ENCODE peak calls at places on chromosomes 7 and 10, in six cellular contexts. A, V, U, P, F and S are unnamed samples.

GRCh38 chr10:65292551-65292950 is 1633.3 kb upstream of the LRRTM3 start:
- DNase-seq in A (no peak), P (no peak), F (no peak), V (no peak), U (no peak), S (no peak)

GRCh38 chr10:46559231-46559671 is 2.8 kb upstream of the GPRIN2 start:
- DNase-seq in U (no peak), P (no peak), V (no peak), A (no peak), F (no peak), S (no peak)

GRCh38 chr10:59580257-59580863 is 129.3 kb downstream of the SLC16A9 start:
- DNase-seq in V (peak), F (no peak), P (peak), A (no peak), U (peak), S (no peak)

GRCh38 chr7:1939434-1940401 is 269.6 kb downstream of the ELFN1 start:
- DNase-seq in U (no peak), V (no peak), A (no peak), F (no peak), P (no peak), S (no peak)

GRCh38 chr7:1531263-1531978 is 919 bp downstream of the MAFK start:
- DNase-seq in V (peak), U (no peak), P (peak), F (no peak), A (no peak), S (peak)

GRCh38 chr7:50352282-50352681 is 47.8 kb downstream of the IKZF1 start:
- DNase-seq in A (no peak), U (no peak), P (no peak), F (no peak), V (no peak), S (no peak)

GRCh38 chr7:75534727-75535307 is 42.7 kb downstream of the SPDYE5 start:
- DNase-seq in V (peak), P (peak), F (no peak), A (no peak), U (peak), S (no peak)

GRCh38 chr7:16918288-16918895 is 36.6 kb upstream of the AGR3 start:
- DNase-seq in A (peak), U (peak), V (peak), P (peak), F (no peak), S (no peak)

GRCh38 chr10:69209787-69210480 is 10.2 kb upstream of the HKDC1 start:
- DNase-seq in U (no peak), V (no peak), P (no peak), A (no peak), F (no peak), S (no peak)

GRCh38 chr10:11224792-11225448 is 207.2 kb downstream of the CELF2 start:
- DNase-seq in U (no peak), V (no peak), A (no peak), F (no peak), P (no peak), S (no peak)

GRCh38 chr7:93736970-93737369 is 153.6 kb downstream of the TFPI2 start:
- DNase-seq in F (no peak), A (no peak), V (no peak), P (no peak), U (no peak), S (no peak)

GRCh38 chr7:93851536-93851935 is 39.0 kb downstream of the TFPI2 start:
- DNase-seq in A (no peak), U (no peak), V (peak), F (no peak), P (no peak), S (no peak)

GRCh38 chr7:26685636-26686035 is 178.8 kb downstream of the SKAP2 start:
- DNase-seq in F (no peak), V (peak), A (no peak), U (no peak), P (peak), S (no peak)

GRCh38 chr7:26686448-26686981 is 177.9 kb downstream of the SKAP2 start:
- DNase-seq in P (peak), U (peak), A (peak), V (peak), F (peak), S (peak)

GRCh38 chr7:26688936-26689506 is 175.4 kb downstream of the SKAP2 start:
- DNase-seq in A (no peak), P (no peak), F (no peak), U (no peak), V (no peak), S (no peak)

GRCh38 chr7:26690135-26690534 is 174.3 kb downstream of the SKAP2 start:
- DNase-seq in V (no peak), U (no peak), P (no peak), A (no peak), F (no peak), S (no peak)

DNA sequence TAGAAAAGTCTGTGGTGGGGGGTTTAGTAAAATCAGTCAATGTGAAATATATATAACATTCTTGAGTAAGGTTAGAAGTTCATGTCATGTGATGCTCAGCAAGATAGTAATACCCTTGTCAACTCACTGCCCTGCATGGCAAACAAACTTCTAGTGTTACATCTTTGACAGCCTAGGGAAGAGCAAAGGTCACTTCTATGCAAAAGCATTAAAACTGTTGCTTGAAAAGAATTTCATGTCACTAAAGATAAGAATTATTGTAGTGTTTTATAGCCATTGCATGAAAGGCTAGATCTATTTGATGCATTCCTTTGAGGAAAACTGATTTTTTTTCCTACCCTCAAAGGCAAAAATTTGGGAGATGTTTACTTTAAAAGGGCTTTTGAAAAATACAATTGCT is 176.0 kb downstream of the SKAP2 start:
- DNase-seq in A (no peak), U (no peak), V (no peak), F (no peak), P (no peak), S (no peak)
- H2BK15ac ChIP-seq in A (no peak), U (no peak), V (no peak), F (no peak), P (no peak), S (no peak)

GRCh38 chr7:155560982-155561686 is 14.8 kb upstream of the CNPY1 start:
- DNase-seq in P (no peak), V (no peak), U (no peak), A (no peak), F (no peak), S (no peak)
- H2BK15ac ChIP-seq in P (no peak), V (no peak), U (no peak), A (no peak), F (peak), S (no peak)

GRCh38 chr10:62671104-62671503 is 133.4 kb upstream of the ADO start:
- DNase-seq in A (no peak), V (no peak), F (no peak), U (no peak), P (no peak), S (no peak)

GRCh38 chr10:62666264-62666663 is 138.3 kb upstream of the ADO start:
- DNase-seq in P (no peak), V (no peak), F (no peak), U (no peak), A (no peak), S (no peak)

GRCh38 chr10:62665771-62666170 is 138.7 kb upstream of the ADO start:
- DNase-seq in U (no peak), V (no peak), F (no peak), A (no peak), P (no peak), S (no peak)

DNA sequence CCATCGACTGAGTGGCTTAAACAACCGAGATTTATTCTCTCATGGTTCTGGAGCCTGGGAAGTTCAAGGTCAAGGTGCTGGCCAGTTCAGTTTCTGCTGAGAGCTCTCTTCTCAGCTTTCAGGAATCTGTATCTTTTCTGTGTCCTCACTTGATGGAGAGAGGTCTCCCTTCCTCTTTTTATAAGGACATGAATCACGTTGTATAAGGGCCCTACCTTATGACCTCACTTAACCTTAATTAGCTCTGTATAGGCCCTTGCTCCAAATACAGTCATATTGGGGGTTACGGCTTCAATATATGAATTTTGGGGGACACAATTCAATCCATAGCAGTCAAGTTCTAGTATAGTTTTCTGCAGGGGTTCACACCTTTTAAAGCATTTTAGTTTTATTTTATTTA is 135.2 kb upstream of the ADO start:
- DNase-seq in V (no peak), F (no peak), U (no peak), A (no peak), P (no peak), S (no peak)
- H2BK15ac ChIP-seq in V (no peak), F (no peak), U (no peak), A (no peak), P (no peak), S (no peak)

GRCh38 chr10:90986136-90986760 is 65.4 kb upstream of the ANKRD1 start:
- DNase-seq in U (no peak), A (no peak), F (no peak), P (no peak), V (no peak), S (no peak)
- H2BK15ac ChIP-seq in U (no peak), A (no peak), F (no peak), P (no peak), V (no peak), S (no peak)

DNA sequence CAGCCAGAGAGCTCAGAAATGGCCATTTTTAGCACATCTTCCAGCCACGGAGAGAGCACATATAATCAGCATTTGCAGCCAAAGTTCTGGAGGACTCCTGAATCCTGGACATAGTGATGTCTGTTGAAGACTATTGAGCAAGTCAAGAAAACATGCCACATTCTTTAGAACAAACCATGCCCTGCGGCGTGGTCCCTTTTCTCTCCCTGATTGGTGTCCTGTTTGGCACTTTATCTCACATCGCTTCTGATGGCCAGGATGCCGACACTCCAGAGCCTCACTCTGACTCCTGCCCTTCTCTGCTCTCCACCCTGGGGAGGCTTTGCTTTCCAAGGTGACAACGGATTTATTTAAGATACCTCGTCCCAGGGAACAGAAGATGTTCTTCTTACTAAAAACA is 153.9 kb downstream of the FANK1 start:
- DNase-seq in P (no peak), A (no peak), F (no peak), U (no peak), V (no peak), S (no peak)
- H2BK15ac ChIP-seq in P (no peak), A (no peak), F (no peak), U (no peak), V (no peak), S (no peak)